ENCODE peak calls at places on chromosome 1, in five cellular contexts. One of them, this sample, is unnamed.

GRCh38 chr1:195141294-195141693 is 1466.9 kb downstream of the KCNT2 start:
- DNase-seq in IMR-90: no peak
- DNase-seq in H1: no peak
- DNase-seq in mesenchymal stem cell: no peak
- DNase-seq in neural progenitor cell: no peak
- DNase-seq in this sample: no peak

GRCh38 chr1:19445417-19446342 is 39.7 kb downstream of the CAPZB start:
- DNase-seq in IMR-90: no peak
- DNase-seq in H1: no peak
- DNase-seq in mesenchymal stem cell: peak; percentile 51
- DNase-seq in neural progenitor cell: peak; percentile 65
- DNase-seq in this sample: peak; percentile 49

GRCh38 chr1:91789273-91789997 is 96.5 kb downstream of the TGFBR3 start:
- DNase-seq in IMR-90: no peak
- DNase-seq in H1: no peak
- DNase-seq in mesenchymal stem cell: no peak
- DNase-seq in neural progenitor cell: no peak
- DNase-seq in this sample: no peak

GRCh38 chr1:12616709-12617373 is 1.2 kb downstream of the DHRS3 start:
- DNase-seq in IMR-90: no peak
- DNase-seq in H1: no peak
- DNase-seq in mesenchymal stem cell: no peak
- DNase-seq in neural progenitor cell: peak; percentile 59
- DNase-seq in this sample: no peak

GRCh38 chr1:234925440-234926251 is 203.0 kb downstream of the TOMM20 start:
- DNase-seq in IMR-90: peak; percentile 99
- DNase-seq in H1: no peak
- DNase-seq in mesenchymal stem cell: peak; percentile 99
- DNase-seq in neural progenitor cell: no peak
- DNase-seq in this sample: no peak

GRCh38 chr1:20726107-20726911 is 6.2 kb downstream of the SH2D5 start:
- DNase-seq in IMR-90: no peak
- DNase-seq in H1: no peak
- DNase-seq in mesenchymal stem cell: no peak
- DNase-seq in neural progenitor cell: no peak
- DNase-seq in this sample: no peak

GRCh38 chr1:232793944-232794343 is 11.3 kb upstream of the MAP10 start:
- DNase-seq in IMR-90: peak; percentile 74
- DNase-seq in H1: no peak
- DNase-seq in mesenchymal stem cell: peak; percentile 77
- DNase-seq in neural progenitor cell: peak; percentile 16
- DNase-seq in this sample: no peak

GRCh38 chr1:115306146-115306545 is 31.9 kb downstream of the NGF start:
- DNase-seq in IMR-90: peak; percentile 38
- DNase-seq in H1: no peak
- DNase-seq in mesenchymal stem cell: no peak
- DNase-seq in neural progenitor cell: no peak
- DNase-seq in this sample: no peak

DNA sequence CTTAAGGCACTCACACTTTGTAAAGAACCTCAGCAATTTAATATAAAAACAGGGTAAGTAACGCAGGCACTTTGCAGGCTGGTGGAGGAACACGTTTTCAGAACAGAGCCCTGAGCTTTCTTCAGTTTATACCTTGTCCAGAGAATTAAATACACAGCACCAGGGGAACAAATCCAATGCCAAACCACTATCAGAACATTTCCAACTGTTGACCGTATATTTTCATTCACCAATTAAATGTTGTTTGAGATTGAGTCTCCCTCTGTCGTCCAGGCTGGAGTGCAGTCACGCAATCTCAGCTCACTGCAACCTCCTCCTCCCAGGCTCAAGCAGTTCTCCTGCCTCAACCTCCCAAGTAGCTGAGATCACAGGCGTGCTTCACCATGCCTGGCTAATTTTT is 29.7 kb downstream of the CLSTN1 start:
- DNase-seq in IMR-90: no peak
- DNase-seq in H1: no peak
- DNase-seq in mesenchymal stem cell: no peak
- DNase-seq in neural progenitor cell: no peak
- DNase-seq in this sample: no peak
- H3K4me1 ChIP-seq in IMR-90: peaks cover 10% of the 10 kb centered on the region
- H3K4me1 ChIP-seq in H1: peaks cover 13% of the 10 kb centered on the region
- H3K4me1 ChIP-seq in mesenchymal stem cell: peaks cover 32% of the 10 kb centered on the region
- H3K4me1 ChIP-seq in neural progenitor cell: peaks cover 25% of the 10 kb centered on the region
- H3K4me1 ChIP-seq in this sample: peaks cover 14% of the 10 kb centered on the region

DNA sequence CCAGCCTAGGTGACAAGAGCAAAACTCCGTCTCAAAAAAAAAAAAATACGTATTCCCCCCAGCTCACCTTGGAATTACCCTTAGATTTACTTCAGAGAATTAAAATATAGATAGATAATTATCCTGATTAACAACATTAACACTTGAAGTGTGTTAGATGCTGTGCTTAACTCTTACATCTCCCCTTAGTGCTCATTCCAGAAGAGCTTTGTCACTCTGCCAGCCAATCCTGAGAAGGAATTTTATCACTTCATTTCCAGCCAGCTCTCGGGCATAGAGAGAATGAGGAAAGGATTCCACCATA is 1.6 kb upstream of the SHC1 start:
- DNase-seq in IMR-90: no peak
- DNase-seq in H1: no peak
- DNase-seq in mesenchymal stem cell: no peak
- DNase-seq in neural progenitor cell: no peak
- DNase-seq in this sample: no peak
- H2AFZ ChIP-seq in IMR-90: peak overlapping the region; percentile 33
- H2AFZ ChIP-seq in H1: no peak overlapping the region
- H2AFZ ChIP-seq in mesenchymal stem cell: no peak overlapping the region
- H2AFZ ChIP-seq in neural progenitor cell: no peak overlapping the region
- H2AFZ ChIP-seq in this sample: no peak overlapping the region

GRCh38 chr1:31227891-31228290 is 11.8 kb downstream of the NKAIN1 start:
- DNase-seq in IMR-90: no peak
- DNase-seq in H1: no peak
- DNase-seq in mesenchymal stem cell: no peak
- DNase-seq in neural progenitor cell: peak; percentile 78
- DNase-seq in this sample: no peak
- H3K4me2 ChIP-seq in IMR-90: no peak overlapping the region
- H3K4me2 ChIP-seq in H1: no peak overlapping the region
- H3K4me2 ChIP-seq in mesenchymal stem cell: no peak overlapping the region
- H3K4me2 ChIP-seq in neural progenitor cell: no peak overlapping the region
- H3K4me2 ChIP-seq in this sample: no peak overlapping the region

GRCh38 chr1:3133671-3134070 is 64.7 kb downstream of the PRDM16 start:
- DNase-seq in IMR-90: no peak
- DNase-seq in H1: no peak
- DNase-seq in mesenchymal stem cell: no peak
- DNase-seq in neural progenitor cell: no peak
- DNase-seq in this sample: no peak
- H3K4me1 ChIP-seq in IMR-90: no peaks in the 10 kb centered on the region
- H3K4me1 ChIP-seq in H1: peaks cover 3% of the 10 kb centered on the region
- H3K4me1 ChIP-seq in mesenchymal stem cell: no peaks in the 10 kb centered on the region
- H3K4me1 ChIP-seq in neural progenitor cell: peaks cover 52% of the 10 kb centered on the region
- H3K4me1 ChIP-seq in this sample: no peaks in the 10 kb centered on the region